ENCODE peak calls at places on chromosomes 2 and 18, in five cellular contexts. V, G, Z, H and O are unnamed samples.
A peak's percentile ranks its signal among the peaks of the same experiment; 100 is the strongest.

GRCh38 chr2:144414324-144414845 is 105.5 kb downstream of the ZEB2 start:
- DNase-seq in V (no peak), G (no peak), Z (no peak), H (no peak), O (no peak)

GRCh38 chr2:197092431-197092830 is 165.9 kb upstream of the PGAP1 start:
- DNase-seq in V (no peak), G (no peak), Z (no peak), H (no peak), O (no peak)

GRCh38 chr2:223108376-223109100 is 56.5 kb downstream of the KCNE4 start:
- DNase-seq in V (no peak), G (no peak), Z (no peak), H (no peak), O (no peak)

GRCh38 chr18:55486936-55487335 is 101.1 kb downstream of the TCF4 start:
- DNase-seq in V (no peak), G (no peak), Z (no peak), H (no peak), O (no peak)

GRCh38 chr18:67232406-67232805 is 284.1 kb downstream of the DSEL start:
- DNase-seq in V (no peak), G (no peak), Z (no peak), H (no peak), O (no peak)

GRCh38 chr2:174495365-174496012 is 8.7 kb upstream of the GPR155 start:
- DNase-seq in V (no peak), G (no peak), Z (no peak), H (no peak), O (no peak)

GRCh38 chr2:169042856-169043255 is 11.7 kb upstream of the ABCB11 start:
- DNase-seq in V (no peak), G (no peak), Z (no peak), H (no peak), O (no peak)

GRCh38 chr2:100427627-100428258 is 10.3 kb upstream of the CHST10 start:
- DNase-seq in V (no peak), G (no peak), Z (peak; percentile 70), H (no peak), O (no peak)

GRCh38 chr2:65869286-65869685 is 436.9 kb upstream of the SPRED2 start:
- DNase-seq in V (no peak), G (no peak), Z (no peak), H (no peak), O (no peak)

GRCh38 chr2:200810252-200810650 is 1.5 kb upstream of the BZW1 start:
- DNase-seq in V (no peak), G (peak; percentile 9), Z (no peak), H (no peak), O (no peak)

GRCh38 chr2:88596141-88596830 is 31.0 kb downstream of the EIF2AK3 start:
- DNase-seq in V (no peak), G (no peak), Z (no peak), H (no peak), O (no peak)

GRCh38 chr18:56861244-56861643 is 210.1 kb downstream of the WDR7 start:
- DNase-seq in V (no peak), G (no peak), Z (no peak), H (no peak), O (no peak)

GRCh38 chr2:62293490-62294212 is 97.7 kb downstream of the B3GNT2 start:
- DNase-seq in V (peak; percentile 30), G (no peak), Z (no peak), H (peak; percentile 49), O (no peak)

GRCh38 chr2:120503206-120503792 is 157.4 kb downstream of the INHBB start:
- DNase-seq in V (no peak), G (no peak), Z (no peak), H (no peak), O (no peak)

GRCh38 chr2:676647-677055 is 555 bp downstream of the TMEM18 start:
- DNase-seq in V (peak; percentile 98), G (peak; percentile 84), Z (no peak), H (peak; percentile 99), O (peak; percentile 78)

GRCh38 chr2:51720826-51721225 is 688.9 kb upstream of the NRXN1 start:
- DNase-seq in V (no peak), G (no peak), Z (no peak), H (no peak), O (no peak)

GRCh38 chr2:238162516-238163441 is 4.0 kb downstream of the ERFE start:
- DNase-seq in V (no peak), G (no peak), Z (no peak), H (peak; percentile 37), O (no peak)

GRCh38 chr2:164621761-164622105 is 451 bp upstream of the GRB14 start:
- DNase-seq in V (no peak), G (peak; percentile 65), Z (no peak), H (no peak), O (no peak)

GRCh38 chr2:226478121-226478809 is 321.4 kb downstream of the IRS1 start:
- DNase-seq in V (peak; percentile 22), G (peak; percentile 51), Z (no peak), H (no peak), O (no peak)

GRCh38 chr2:48305569-48305968 is 224.4 kb upstream of the STON1 start:
- DNase-seq in V (no peak), G (no peak), Z (no peak), H (no peak), O (no peak)

GRCh38 chr2:223058952-223059716 is 7.1 kb downstream of the KCNE4 start:
- DNase-seq in V (no peak), G (peak; percentile 44), Z (no peak), H (no peak), O (no peak)

GRCh38 chr18:2958819-2959298 is 54.1 kb downstream of the LPIN2 start:
- DNase-seq in V (no peak), G (no peak), Z (no peak), H (no peak), O (no peak)

GRCh38 chr2:1705557-1706076 is 38.7 kb downstream of the PXDN start:
- DNase-seq in V (no peak), G (no peak), Z (no peak), H (no peak), O (no peak)

GRCh38 chr2:205931388-205931787 is 154.6 kb downstream of the INO80D start:
- DNase-seq in V (no peak), G (no peak), Z (no peak), H (no peak), O (no peak)

GRCh38 chr2:62109554-62109953 is 86.4 kb upstream of the B3GNT2 start:
- DNase-seq in V (no peak), G (no peak), Z (no peak), H (no peak), O (no peak)

GRCh38 chr2:86284401-86284841 is 53.0 kb downstream of the REEP1 start:
- DNase-seq in V (no peak), G (no peak), Z (no peak), H (no peak), O (no peak)

GRCh38 chr18:7201096-7201495 is 29.8 kb upstream of the LRRC30 start:
- DNase-seq in V (no peak), G (no peak), Z (no peak), H (no peak), O (no peak)

GRCh38 chr2:219570924-219571310 is 422 bp downstream of the OBSL1 start:
- DNase-seq in V (no peak), G (no peak), Z (no peak), H (no peak), O (no peak)

GRCh38 chr18:46291149-46291548 is 187.0 kb downstream of the HAUS1 start:
- DNase-seq in V (no peak), G (no peak), Z (no peak), H (no peak), O (no peak)

GRCh38 chr2:133266075-133266925 is 302.0 kb downstream of the NCKAP5 start:
- DNase-seq in V (no peak), G (peak; percentile 49), Z (no peak), H (peak; percentile 41), O (no peak)
- TF ChIP-seq CTCF in V (no peak), G (peak; percentile 21), Z (no peak), H (no peak), O (peak; percentile 27)

GRCh38 chr2:64644240-64645013 is 9.3 kb downstream of the SERTAD2 start:
- DNase-seq in V (peak; percentile 53), G (peak; percentile 91), Z (peak; percentile 51), H (peak; percentile 71), O (no peak)

GRCh38 chr2:64643838-64644219 is 9.9 kb downstream of the SERTAD2 start:
- DNase-seq in V (no peak), G (no peak), Z (no peak), H (no peak), O (no peak)

GRCh38 chr2:64646007-64646880 is 7.5 kb downstream of the SERTAD2 start:
- DNase-seq in V (peak; percentile 88), G (peak; percentile 41), Z (peak; percentile 91), H (peak; percentile 96), O (no peak)

GRCh38 chr2:64641585-64641984 is 12.1 kb downstream of the SERTAD2 start:
- DNase-seq in V (no peak), G (no peak), Z (no peak), H (no peak), O (no peak)

GRCh38 chr2:64645014-64645418 is 8.7 kb downstream of the SERTAD2 start:
- DNase-seq in V (peak; percentile 29), G (peak; percentile 75), Z (no peak), H (peak; percentile 73), O (no peak)
- TF ChIP-seq CTCF in V (no peak), G (no peak), Z (no peak), H (no peak), O (no peak)

GRCh38 chr2:224208034-224208433 is 168.9 kb upstream of the SERPINE2 start:
- DNase-seq in V (no peak), G (no peak), Z (no peak), H (no peak), O (no peak)
- TF ChIP-seq CTCF in V (no peak), G (no peak), Z (no peak), H (no peak), O (no peak)

GRCh38 chr2:160375802-160376469 is 117.7 kb downstream of the RBMS1 start:
- DNase-seq in V (no peak), G (no peak), Z (no peak), H (no peak), O (no peak)

GRCh38 chr2:160376576-160376975 is 117.0 kb downstream of the RBMS1 start:
- DNase-seq in V (no peak), G (no peak), Z (no peak), H (no peak), O (no peak)

GRCh38 chr2:160379399-160379798 is 114.2 kb downstream of the RBMS1 start:
- DNase-seq in V (no peak), G (no peak), Z (no peak), H (no peak), O (no peak)

GRCh38 chr2:160375037-160375436 is 118.6 kb downstream of the RBMS1 start:
- DNase-seq in V (no peak), G (no peak), Z (no peak), H (no peak), O (no peak)

DNA sequence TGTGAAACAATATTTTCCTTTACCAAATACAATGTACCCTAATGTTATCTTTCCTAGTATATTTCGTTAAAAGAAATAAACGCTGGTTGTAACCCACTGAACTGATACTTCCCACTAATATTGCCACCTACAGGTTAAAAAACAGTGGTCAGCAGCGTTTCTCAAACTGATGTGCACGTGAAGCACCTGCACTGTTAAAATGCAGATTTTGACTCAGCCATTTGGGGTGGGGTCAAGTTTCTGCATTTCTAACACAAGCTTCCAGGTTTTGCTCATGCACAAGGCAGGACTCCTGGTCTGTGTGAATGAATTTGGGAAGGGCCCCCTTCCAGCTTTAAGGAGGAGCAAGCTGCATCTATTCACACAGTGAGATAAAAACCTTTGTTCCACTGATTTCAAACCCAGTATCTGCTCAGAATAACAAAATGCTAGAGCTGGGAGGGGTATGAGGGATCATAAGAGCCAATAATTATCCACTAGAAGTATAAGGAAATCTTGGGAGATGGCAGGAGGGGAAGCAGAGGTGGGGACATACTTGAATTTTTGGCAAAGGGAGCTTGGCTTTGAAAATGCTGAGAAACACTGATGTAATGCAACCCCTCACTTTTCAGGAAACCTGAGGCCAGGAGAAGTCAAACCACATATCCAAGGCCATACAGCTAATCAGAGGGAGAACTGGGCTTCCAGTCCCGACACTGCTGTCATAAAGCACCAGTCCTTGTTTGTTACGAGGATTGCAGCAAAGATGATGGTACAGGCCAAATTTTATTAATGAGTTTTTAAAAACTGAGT is 116.2 kb downstream of the RBMS1 start:
- DNase-seq in V (no peak), G (no peak), Z (no peak), H (no peak), O (no peak)
- TF ChIP-seq CTCF in V (no peak), G (peak; percentile 44), Z (no peak), H (no peak), O (peak; percentile 18)